ENCODE peak calls at places on chromosomes 12 and 14, in five cellular contexts. U is tibial artery, G is left ventricle myocardium inferior, N is tibial nerve, S is heart left ventricle. T is an unnamed sample. For H3K9me3, the result is how much of the 10 kb centered on the place peaks cover.

GRCh38 chr12:67068204-67068731 is 200.9 kb upstream of the CAND1 start:
- DNase-seq in U (no peak), G (no peak), N (no peak), S (no peak), T (no peak)

GRCh38 chr12:43401096-43401495 is 150.9 kb downstream of the ADAMTS20 start:
- DNase-seq in G (no peak), S (no peak), N (no peak), U (no peak), T (no peak)

GRCh38 chr14:92277031-92277430 is 45.9 kb upstream of the SLC24A4 start:
- DNase-seq in U (no peak), N (no peak), S (no peak), G (no peak), T (no peak)

GRCh38 chr12:124833693-124834122 is 30.0 kb downstream of the SCARB1 start:
- DNase-seq in N (no peak), S (peak), G (peak), U (peak), T (no peak)

GRCh38 chr14:103290494-103290893 is 43.5 kb upstream of the EIF5 start:
- DNase-seq in U (no peak), S (no peak), N (no peak), G (no peak), T (no peak)

GRCh38 chr14:76304536-76305473 is 71.1 kb upstream of the ESRRB start:
- DNase-seq in G (no peak), N (no peak), S (no peak), U (peak), T (no peak)

GRCh38 chr12:9784326-9784725 is 23.6 kb upstream of the CD69 start:
- DNase-seq in G (no peak), S (no peak), U (no peak), N (no peak), T (no peak)

GRCh38 chr12:9910716-9911421 is 21.3 kb downstream of the CLEC2A start:
- DNase-seq in N (no peak), S (no peak), G (no peak), U (no peak), T (no peak)

GRCh38 chr12:132399092-132400010 is 70.0 kb upstream of the GALNT9 start:
- DNase-seq in U (no peak), S (peak), N (no peak), G (peak), T (no peak)

GRCh38 chr12:79673334-79673733 is 17.4 kb downstream of the PAWR start:
- DNase-seq in G (no peak), U (no peak), S (no peak), N (no peak), T (no peak)

GRCh38 chr12:96335270-96335669 is 65.0 kb downstream of the CDK17 start:
- DNase-seq in U (no peak), G (no peak), N (no peak), S (no peak), T (no peak)

GRCh38 chr12:89733579-89734201 is 25.1 kb upstream of the ATP2B1 start:
- DNase-seq in N (no peak), S (no peak), U (no peak), G (no peak), T (no peak)

GRCh38 chr12:130984183-130985058 is 30.7 kb downstream of the ADGRD1 start:
- DNase-seq in U (no peak), S (no peak), N (no peak), G (no peak), T (no peak)

GRCh38 chr14:103401223-103402214 is 16.3 kb downstream of the MARK3 start:
- DNase-seq in U (no peak), N (no peak), G (no peak), S (no peak), T (no peak)

GRCh38 chr12:5796171-5797091 is 148.6 kb downstream of the ANO2 start:
- DNase-seq in U (no peak), S (peak), N (no peak), G (peak), T (peak)

GRCh38 chr12:130101370-130101769 is 60.9 kb upstream of the FZD10 start:
- DNase-seq in U (no peak), S (no peak), N (no peak), G (no peak), T (no peak)

GRCh38 chr12:116375278-116375842 is 97.9 kb upstream of the MED13L start:
- DNase-seq in S (peak), N (no peak), U (peak), G (no peak), T (no peak)

GRCh38 chr14:102949062-102949800 is 26.8 kb downstream of the AMN start:
- DNase-seq in G (no peak), N (no peak), S (no peak), U (no peak), T (no peak)

GRCh38 chr14:67311868-67312267 is 47.7 kb downstream of the ATP6V1D start:
- DNase-seq in N (no peak), G (no peak), U (no peak), S (no peak), T (no peak)

GRCh38 chr14:103897075-103897947 is 30.9 kb upstream of the TDRD9 start:
- DNase-seq in S (peak), G (peak), U (no peak), N (no peak), T (no peak)

GRCh38 chr12:129296636-129297035 is 443.4 kb downstream of the GLT1D1 start:
- DNase-seq in S (no peak), U (no peak), G (no peak), N (no peak), T (no peak)

GRCh38 chr14:76759589-76759988 is 1.7 kb upstream of the VASH1 start:
- DNase-seq in U (peak), S (peak), G (no peak), N (no peak), T (no peak)

GRCh38 chr12:46260913-46261476 is 7.8 kb downstream of the SLC38A1 start:
- DNase-seq in S (no peak), G (no peak), U (no peak), N (no peak), T (no peak)

GRCh38 chr12:116642101-116642500 is 82.9 kb downstream of the MAP1LC3B2 start:
- DNase-seq in U (no peak), N (no peak), S (no peak), G (no peak), T (no peak)

GRCh38 chr14:74941676-74942097 is 13.7 kb downstream of the PGF start:
- DNase-seq in G (peak), N (no peak), S (peak), U (peak), T (no peak)

GRCh38 chr12:100868487-100868886 is 73.9 kb downstream of the ANO4 start:
- DNase-seq in S (no peak), N (no peak), U (no peak), G (no peak), T (no peak)

GRCh38 chr14:99524804-99525698 is 43.8 kb downstream of the CCNK start:
- DNase-seq in U (no peak), S (peak), N (no peak), G (peak), T (peak)

DNA sequence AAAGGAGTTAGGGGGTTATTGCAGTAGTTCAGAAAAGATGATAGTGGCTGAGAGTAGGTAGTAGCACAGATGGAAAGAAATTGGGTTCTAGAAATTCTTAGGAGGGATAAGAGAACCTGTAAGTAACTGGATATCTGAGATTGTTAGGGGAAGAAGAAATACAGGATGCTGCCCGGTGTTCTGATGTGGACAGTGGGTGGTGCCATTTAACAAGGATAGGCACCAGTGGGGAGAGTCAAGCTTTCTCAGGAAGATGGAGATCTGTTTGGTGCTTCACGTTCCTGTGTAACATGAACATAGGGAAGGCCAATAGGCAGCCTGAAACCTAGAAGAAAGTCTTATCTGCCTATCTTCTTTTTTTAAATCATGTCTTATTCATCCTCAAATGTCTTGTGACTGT is 245.9 kb downstream of the NPAS3 start:
- DNase-seq in S (no peak), N (no peak), U (no peak), G (no peak), T (peak)
- TF ChIP-seq CTCF in S (no peak), N (no peak), U (no peak), G (no peak), T (peak)

DNA sequence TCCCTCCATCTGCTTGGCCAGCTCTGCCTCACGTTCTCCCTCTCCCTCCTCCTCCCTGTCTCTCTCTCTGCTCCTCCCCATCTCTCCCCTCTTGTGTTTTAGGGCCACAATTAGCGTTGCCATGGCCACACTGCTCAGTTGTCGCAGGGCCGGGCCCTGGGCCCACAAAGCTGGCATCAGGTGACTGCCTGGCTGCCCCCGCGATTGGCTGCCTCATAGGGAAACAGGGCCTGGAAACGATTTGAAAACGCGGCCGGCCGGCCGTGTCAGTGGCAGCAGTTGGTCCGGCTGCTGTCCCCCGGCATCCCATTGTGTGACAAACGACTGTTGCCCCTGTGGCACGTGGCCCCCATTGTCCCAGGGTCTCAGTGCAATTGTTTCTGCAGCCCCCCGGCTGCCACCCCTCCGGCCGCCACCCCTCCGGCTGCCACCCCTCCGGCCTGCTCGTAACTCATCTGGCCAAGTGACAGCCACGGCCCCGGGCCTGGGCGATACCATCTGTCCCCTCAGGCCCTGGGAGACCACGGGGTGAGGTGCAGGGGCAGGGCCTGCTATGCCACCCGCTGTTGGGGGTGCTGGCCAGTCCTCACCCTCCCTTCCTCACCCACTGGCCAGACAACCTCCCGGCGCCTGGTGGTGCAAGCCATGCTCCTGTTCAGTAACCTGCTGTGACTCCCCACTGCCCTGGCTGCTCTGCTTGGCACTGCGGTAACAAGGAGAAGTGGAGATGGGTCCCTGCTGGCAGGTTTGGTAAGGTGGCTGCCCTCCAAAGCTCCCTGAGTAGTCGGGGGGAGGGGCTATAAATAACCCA is 17.3 kb downstream of the FOXN4 start:
- DNase-seq in N (no peak), S (peak), G (peak), U (peak), T (peak)
- H3K4me3 ChIP-seq in N (no peak), S (no peak), G (peak), U (peak), T (peak)

DNA sequence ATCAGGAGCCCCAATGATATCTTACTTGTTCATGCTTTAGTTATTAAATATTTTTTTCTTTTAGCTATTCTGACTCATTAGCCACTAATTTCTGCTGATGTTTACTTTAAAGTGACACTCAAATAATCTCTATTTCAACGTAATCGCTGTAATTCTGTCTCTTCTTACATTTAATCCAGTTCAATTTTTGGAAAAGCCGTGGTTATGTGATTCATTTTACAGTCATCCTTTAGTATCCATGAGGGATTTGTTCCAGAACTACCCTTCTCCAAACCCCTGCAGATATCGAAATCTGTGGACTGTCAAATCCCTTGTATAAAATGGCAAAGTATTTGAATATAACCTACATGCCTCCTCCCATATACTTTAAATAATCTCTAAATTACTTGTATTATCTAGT is 1103.4 kb downstream of the LRFN5 start:
- DNase-seq in U (no peak), G (no peak), S (no peak), N (no peak), T (no peak)
- H3K9me3 ChIP-seq in U (under half), G (under half), S (under half), N (under half), T (under half)

DNA sequence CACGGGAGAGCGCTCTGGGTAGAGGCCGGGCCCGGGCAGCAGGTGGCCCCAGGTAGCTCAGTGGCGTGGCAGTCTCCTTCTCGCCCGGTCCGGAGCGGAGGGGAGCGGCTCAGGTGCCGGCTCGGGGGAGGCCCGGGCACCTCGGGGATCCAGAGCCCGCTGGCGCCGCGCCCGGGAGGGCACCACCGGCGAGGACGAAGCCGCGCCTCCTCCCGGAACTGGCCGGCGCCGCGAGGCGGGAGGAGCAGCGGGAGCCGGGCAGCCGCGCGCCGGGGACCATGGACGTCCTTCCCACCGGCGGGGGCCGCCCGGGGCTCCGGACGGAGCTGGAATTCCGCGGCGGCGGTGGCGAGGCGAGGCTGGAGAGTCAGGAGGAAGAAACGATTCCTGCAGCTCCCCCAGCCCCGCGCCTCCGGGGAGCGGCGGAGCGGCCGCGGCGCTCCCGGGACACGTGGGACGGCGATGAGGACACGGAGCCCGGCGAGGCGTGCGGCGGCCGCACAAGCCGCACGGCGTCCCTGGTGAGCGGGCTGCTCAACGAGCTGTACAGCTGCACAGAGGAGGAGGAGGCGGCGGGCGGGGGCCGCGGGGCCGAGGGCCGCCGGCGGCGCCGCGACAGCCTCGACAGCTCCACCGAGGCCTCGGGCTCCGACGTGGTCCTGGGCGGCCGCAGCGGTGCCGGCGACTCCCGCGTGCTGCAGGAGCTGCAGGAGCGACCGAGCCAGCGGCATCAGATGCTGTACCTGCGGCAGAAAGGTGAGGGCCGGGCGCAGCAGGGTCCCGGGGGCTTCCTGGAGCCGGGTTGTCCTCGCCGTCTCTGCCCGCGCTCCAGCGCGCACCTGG is 21.5 kb upstream of the GNS start:
- DNase-seq in S (peak), G (peak), N (no peak), U (peak), T (peak)
- TF ChIP-seq CTCF in S (no peak), G (no peak), N (no peak), U (no peak), T (no peak)

GRCh38 chr12:4091001-4091789 is 182.4 kb upstream of the CCND2 start:
- DNase-seq in G (no peak), U (no peak), N (no peak), S (no peak), T (no peak)
- H3K4me3 ChIP-seq in G (no peak), U (no peak), N (no peak), S (no peak), T (no peak)

GRCh38 chr14:52153939-52154338 is 85.1 kb upstream of the NID2 start:
- DNase-seq in U (no peak), G (no peak), N (no peak), S (no peak), T (no peak)
- H3K9me3 ChIP-seq in U (under half), G (under half), N (under half), S (under half), T (under half)

GRCh38 chr12:30753233-30753632 is 1.5 kb downstream of the CAPRIN2 start:
- DNase-seq in U (no peak), G (no peak), S (no peak), N (no peak), T (peak)
- TF ChIP-seq CTCF in U (peak), G (peak), S (no peak), N (no peak), T (peak)

DNA sequence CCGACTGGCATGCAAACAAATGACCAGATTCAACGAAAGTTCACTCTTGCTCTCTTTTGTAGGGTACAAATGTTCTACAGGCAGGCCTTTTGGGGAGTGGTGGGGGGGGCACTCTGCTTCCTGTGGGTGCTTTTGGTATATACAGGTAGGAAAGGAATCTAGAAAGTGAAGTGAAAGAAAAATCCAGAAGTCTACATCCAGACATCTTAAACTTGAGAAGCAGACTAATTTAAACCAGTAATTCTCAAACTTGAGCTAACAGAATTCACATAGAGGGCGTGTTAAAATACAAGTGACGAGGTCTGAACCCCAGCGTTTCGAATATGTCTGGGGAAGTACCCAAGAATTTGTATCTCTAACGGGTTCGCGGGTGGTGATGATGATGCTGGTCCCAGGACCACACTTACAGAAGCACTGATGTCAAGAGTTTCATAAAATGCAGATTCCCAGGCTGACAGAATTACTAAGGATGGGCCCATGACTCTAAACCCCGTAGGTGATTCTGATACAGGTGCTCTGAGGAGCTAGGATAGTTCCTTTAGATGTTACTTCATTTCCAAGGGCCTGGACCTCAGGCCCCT is 480 bp upstream of the GPR135 start:
- DNase-seq in N (no peak), U (no peak), S (no peak), G (no peak), T (no peak)
- H3K4me3 ChIP-seq in N (peak), U (peak), S (peak), G (peak), T (peak)